ENCODE peak calls at places on chromosomes 16 and 17, in four cellular contexts. One of them, this sample, is unnamed. For H3K27me3 and H3K9me3, the result is how much of the 10 kb centered on the place peaks cover.

GRCh38 chr16:69240336-69240735 is 53.4 kb downstream of the SNTB2 start:
- DNase-seq in K562: no peak
- DNase-seq in HepG2: no peak
- DNase-seq in H1: no peak
- DNase-seq in this sample: no peak

GRCh38 chr17:64491995-64492394 is 4.9 kb downstream of the POLG2 start:
- DNase-seq in H1: no peak
- DNase-seq in HepG2: no peak
- DNase-seq in K562: no peak
- DNase-seq in this sample: no peak

GRCh38 chr16:85086347-85087291 is 25.7 kb downstream of the CIBAR2 start:
- DNase-seq in K562: peak
- DNase-seq in HepG2: peak
- DNase-seq in H1: peak
- DNase-seq in this sample: peak

GRCh38 chr17:82636626-82637598 is 11.3 kb downstream of the WDR45B start:
- DNase-seq in K562: no peak
- DNase-seq in HepG2: no peak
- DNase-seq in H1: no peak
- DNase-seq in this sample: peak

GRCh38 chr17:64004903-64005733 is 7.0 kb downstream of the PRR29 start:
- DNase-seq in HepG2: no peak
- DNase-seq in H1: no peak
- DNase-seq in K562: no peak
- DNase-seq in this sample: no peak

GRCh38 chr17:15279011-15279477 is 13.9 kb upstream of the PMP22 start:
- DNase-seq in HepG2: no peak
- DNase-seq in H1: no peak
- DNase-seq in K562: no peak
- DNase-seq in this sample: peak

GRCh38 chr17:82937411-82938371 is 97.9 kb upstream of the ZNF750 start:
- DNase-seq in K562: no peak
- DNase-seq in H1: no peak
- DNase-seq in HepG2: no peak
- DNase-seq in this sample: no peak

GRCh38 chr16:79814124-79814523 is 213.6 kb upstream of the MAF start:
- DNase-seq in K562: no peak
- DNase-seq in HepG2: no peak
- DNase-seq in H1: no peak
- DNase-seq in this sample: no peak

GRCh38 chr17:77424585-77425344 is 284.0 kb downstream of the SEC14L1 start:
- DNase-seq in K562: peak
- DNase-seq in H1: no peak
- DNase-seq in HepG2: no peak
- DNase-seq in this sample: peak

GRCh38 chr16:19710991-19711545 is 7.0 kb downstream of the KNOP1 start:
- DNase-seq in K562: no peak
- DNase-seq in HepG2: no peak
- DNase-seq in H1: no peak
- DNase-seq in this sample: no peak

GRCh38 chr17:28365487-28365886 is 488 bp upstream of the SEBOX start:
- DNase-seq in K562: no peak
- DNase-seq in HepG2: no peak
- DNase-seq in H1: no peak
- DNase-seq in this sample: no peak

GRCh38 chr17:4921320-4921719 is 10.8 kb upstream of the GP1BA start:
- DNase-seq in HepG2: no peak
- DNase-seq in K562: no peak
- DNase-seq in H1: no peak
- DNase-seq in this sample: no peak

GRCh38 chr16:68233085-68233834 is 2.7 kb downstream of the ESRP2 start:
- DNase-seq in H1: no peak
- DNase-seq in K562: no peak
- DNase-seq in HepG2: no peak
- DNase-seq in this sample: no peak

GRCh38 chr17:31391496-31391949 is at the start of gene RAB11FIP4:
- DNase-seq in H1: no peak
- DNase-seq in HepG2: no peak
- DNase-seq in K562: peak
- DNase-seq in this sample: no peak

GRCh38 chr17:77793888-77794235 is 164.6 kb upstream of the TNRC6C start:
- DNase-seq in H1: no peak
- DNase-seq in HepG2: no peak
- DNase-seq in K562: no peak
- DNase-seq in this sample: no peak

GRCh38 chr17:78037280-78037679 is 78.8 kb downstream of the TNRC6C start:
- DNase-seq in HepG2: no peak
- DNase-seq in H1: no peak
- DNase-seq in K562: no peak
- DNase-seq in this sample: no peak

GRCh38 chr17:44992242-44992939 is 24.3 kb upstream of the C1QL1 start:
- DNase-seq in HepG2: no peak
- DNase-seq in K562: no peak
- DNase-seq in H1: no peak
- DNase-seq in this sample: no peak

GRCh38 chr16:90012978-90013745 is 6.1 kb downstream of the DBNDD1 start:
- DNase-seq in H1: no peak
- DNase-seq in K562: no peak
- DNase-seq in HepG2: no peak
- DNase-seq in this sample: no peak
- TF ChIP-seq JUN in H1: no peak
- TF ChIP-seq JUN in K562: no peak
- TF ChIP-seq JUN in HepG2: no peak
- TF ChIP-seq JUN in this sample: no peak

GRCh38 chr17:48426019-48426418 is 4.0 kb downstream of the SKAP1 start:
- DNase-seq in K562: no peak
- DNase-seq in HepG2: no peak
- DNase-seq in H1: no peak
- DNase-seq in this sample: peak
- H3K27me3 ChIP-seq in K562: under half
- H3K27me3 ChIP-seq in HepG2: under half
- H3K27me3 ChIP-seq in H1: under half
- H3K27me3 ChIP-seq in this sample: under half

GRCh38 chr16:35506898-35507194 is 2047.4 kb downstream of the TP53TG3F start:
- DNase-seq in HepG2: no peak
- DNase-seq in H1: no peak
- DNase-seq in K562: no peak
- DNase-seq in this sample: no peak

GRCh38 chr16:35510701-35511100 is 2051.3 kb downstream of the TP53TG3F start:
- DNase-seq in H1: no peak
- DNase-seq in HepG2: no peak
- DNase-seq in K562: no peak
- DNase-seq in this sample: no peak

DNA sequence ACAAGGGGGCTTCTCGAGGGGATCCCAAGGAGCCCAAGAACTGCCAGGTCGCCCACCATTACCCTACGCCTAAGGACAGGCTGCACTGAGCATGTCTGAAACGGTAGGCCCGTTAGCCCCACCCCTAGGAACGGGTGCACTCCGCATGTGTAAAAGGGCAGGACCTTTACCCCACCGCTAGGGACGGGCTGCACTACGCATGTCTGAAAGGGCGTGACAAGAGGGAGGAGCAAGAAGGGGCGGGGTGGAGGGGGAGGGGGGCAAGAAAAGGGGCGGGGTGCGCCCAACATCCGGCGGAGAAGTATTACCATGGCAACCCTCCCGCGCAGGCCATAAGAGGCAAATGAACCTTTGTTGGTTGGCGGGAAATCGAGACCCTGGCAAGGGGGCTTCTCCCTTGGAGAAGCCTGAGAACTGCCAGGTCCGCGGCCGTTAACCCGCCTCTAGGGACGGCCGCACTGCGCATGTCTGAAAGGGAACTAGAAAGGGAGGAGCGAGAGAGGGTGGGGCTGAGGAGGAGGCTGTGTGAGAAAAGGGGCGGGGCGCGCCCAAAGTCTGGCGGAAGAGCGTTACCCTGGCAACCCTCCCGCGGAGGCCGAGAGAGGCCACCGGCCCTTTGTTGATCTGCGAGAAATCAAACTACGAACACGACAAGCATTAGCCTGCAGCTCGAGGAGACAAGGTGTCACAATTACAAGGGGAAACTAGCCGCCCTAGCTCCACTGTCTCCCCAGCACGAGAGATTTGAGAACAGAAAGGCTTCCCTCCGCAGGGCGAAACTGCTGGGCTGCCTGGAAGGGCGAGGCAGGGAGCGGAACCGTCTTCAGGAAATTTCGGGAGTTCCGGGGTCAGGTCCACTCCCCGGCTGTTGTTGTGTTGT is 2046.8 kb downstream of the TP53TG3F start:
- DNase-seq in HepG2: no peak
- DNase-seq in H1: no peak
- DNase-seq in K562: peak
- DNase-seq in this sample: no peak
- H3K9me3 ChIP-seq in HepG2: half or more
- H3K9me3 ChIP-seq in H1: under half
- H3K9me3 ChIP-seq in K562: under half
- H3K9me3 ChIP-seq in this sample: under half

GRCh38 chr16:29908719-29909220 is 8.5 kb downstream of the ASPHD1 start:
- DNase-seq in HepG2: no peak
- DNase-seq in H1: no peak
- DNase-seq in K562: no peak
- DNase-seq in this sample: no peak
- TF ChIP-seq JUN in HepG2: no peak
- TF ChIP-seq JUN in H1: no peak
- TF ChIP-seq JUN in K562: no peak
- TF ChIP-seq JUN in this sample: no peak

DNA sequence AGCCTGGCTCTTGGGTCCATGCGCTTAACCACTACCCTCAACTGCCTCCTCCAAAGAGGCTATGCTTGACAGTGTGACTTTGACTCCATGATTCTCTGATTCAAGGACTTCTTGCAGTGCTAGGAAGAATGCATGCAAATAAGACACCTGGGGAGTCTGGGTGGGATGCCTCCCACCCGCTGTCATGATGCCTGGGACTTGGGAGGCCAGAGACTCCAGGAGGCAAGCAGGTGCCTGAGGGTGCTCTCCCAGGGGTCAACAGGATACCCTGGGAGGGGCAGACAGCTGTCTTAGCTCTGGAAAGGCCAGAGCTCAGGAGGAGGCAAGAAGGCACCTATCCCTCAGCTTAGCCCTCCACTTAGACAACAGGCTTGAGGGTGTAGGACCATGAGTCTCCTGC is 38.4 kb downstream of the SRCIN1 start:
- DNase-seq in K562: no peak
- DNase-seq in HepG2: no peak
- DNase-seq in H1: no peak
- DNase-seq in this sample: no peak
- H3K27me3 ChIP-seq in K562: under half
- H3K27me3 ChIP-seq in HepG2: under half
- H3K27me3 ChIP-seq in H1: under half
- H3K27me3 ChIP-seq in this sample: half or more

DNA sequence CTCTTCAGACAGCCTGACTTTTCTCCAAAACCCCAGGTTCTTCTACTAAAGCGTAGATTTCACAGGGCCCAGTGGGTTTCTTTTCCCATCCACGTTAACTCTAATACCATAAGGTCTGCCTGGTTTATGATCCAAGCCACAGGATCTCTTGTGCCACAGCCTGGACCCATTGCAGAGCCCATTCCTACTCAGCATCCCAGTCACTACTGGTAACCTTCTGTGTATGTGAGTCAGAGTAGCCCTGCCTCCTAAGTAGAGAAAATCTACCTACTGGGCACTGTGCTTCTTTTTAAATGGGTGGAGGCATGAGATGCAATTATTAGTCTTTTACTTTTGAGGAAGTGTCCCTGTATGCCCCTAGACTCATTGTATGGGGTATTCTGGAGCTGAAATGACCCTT is 13.5 kb downstream of the CCL11 start:
- DNase-seq in HepG2: no peak
- DNase-seq in H1: no peak
- DNase-seq in K562: no peak
- DNase-seq in this sample: no peak
- H3K9me3 ChIP-seq in HepG2: under half
- H3K9me3 ChIP-seq in H1: under half
- H3K9me3 ChIP-seq in K562: under half
- H3K9me3 ChIP-seq in this sample: under half

DNA sequence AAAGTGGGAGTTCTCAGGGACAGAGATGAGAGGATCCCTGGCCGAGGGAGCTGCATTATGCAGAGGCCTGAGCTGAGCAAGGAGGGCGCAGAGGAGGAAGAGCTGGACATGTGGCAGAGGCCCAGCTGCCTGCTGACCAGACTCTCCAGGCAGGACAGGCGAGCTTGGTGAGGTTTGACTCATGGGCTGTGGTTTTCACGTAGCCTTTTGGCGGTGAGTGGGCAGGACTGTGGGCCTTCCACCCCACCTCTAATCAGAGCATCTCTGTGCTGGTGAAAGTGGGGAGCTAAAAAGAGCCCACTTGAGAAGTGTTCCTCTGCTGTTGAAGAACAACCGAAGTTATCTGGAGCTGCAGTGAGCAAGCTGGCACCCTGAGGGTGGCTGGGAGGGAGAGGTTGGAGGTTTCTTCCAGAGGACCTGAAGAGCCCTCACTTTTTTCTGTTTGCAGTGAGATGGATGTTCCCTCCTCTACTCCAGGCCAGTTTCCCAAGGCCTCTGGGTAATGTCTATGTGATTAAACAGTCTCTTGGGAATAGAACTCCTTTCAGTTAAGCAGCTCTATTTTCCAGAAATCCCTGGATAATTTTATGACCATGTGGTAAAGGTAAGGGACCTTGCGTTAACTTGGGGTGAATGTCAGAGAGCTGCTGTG is 11.9 kb downstream of the EPN2 start:
- DNase-seq in HepG2: no peak
- DNase-seq in K562: no peak
- DNase-seq in H1: no peak
- DNase-seq in this sample: peak
- TF ChIP-seq JUN in HepG2: no peak
- TF ChIP-seq JUN in K562: no peak
- TF ChIP-seq JUN in H1: no peak
- TF ChIP-seq JUN in this sample: no peak

GRCh38 chr16:49431040-49431439 is 57.4 kb downstream of the C16orf78 start:
- DNase-seq in HepG2: no peak
- DNase-seq in H1: no peak
- DNase-seq in K562: no peak
- DNase-seq in this sample: no peak

GRCh38 chr16:49424961-49425360 is 51.4 kb downstream of the C16orf78 start:
- DNase-seq in K562: no peak
- DNase-seq in H1: no peak
- DNase-seq in HepG2: no peak
- DNase-seq in this sample: no peak

GRCh38 chr16:49427771-49428170 is 54.2 kb downstream of the C16orf78 start:
- DNase-seq in H1: no peak
- DNase-seq in HepG2: no peak
- DNase-seq in K562: no peak
- DNase-seq in this sample: no peak

GRCh38 chr16:49431591-49432290 is 58.1 kb downstream of the C16orf78 start:
- DNase-seq in H1: no peak
- DNase-seq in K562: no peak
- DNase-seq in HepG2: no peak
- DNase-seq in this sample: no peak

GRCh38 chr16:49428808-49429207 is 55.2 kb downstream of the C16orf78 start:
- DNase-seq in H1: no peak
- DNase-seq in K562: no peak
- DNase-seq in HepG2: no peak
- DNase-seq in this sample: no peak
- H3K27me3 ChIP-seq in H1: under half
- H3K27me3 ChIP-seq in K562: under half
- H3K27me3 ChIP-seq in HepG2: under half
- H3K27me3 ChIP-seq in this sample: under half

This sample was measured in endothelial cell of umbilical vein.